ENCODE peak calls at places on chromosome 10, in four cellular contexts. One of them, this sample, is unnamed.

GRCh38 chr10:29688230-29688634 is 53.5 kb upstream of the SVIL start:
- DNase-seq in K562: no peak
- DNase-seq in HCT116: peak
- DNase-seq in H1: peak
- DNase-seq in this sample: no peak

GRCh38 chr10:116659049-116659670 is 38.4 kb downstream of the PNLIPRP2 start:
- DNase-seq in K562: no peak
- DNase-seq in HCT116: no peak
- DNase-seq in H1: no peak
- DNase-seq in this sample: no peak

GRCh38 chr10:96587255-96588059 is 645 bp upstream of the TM9SF3 start:
- DNase-seq in K562: no peak
- DNase-seq in HCT116: peak
- DNase-seq in H1: no peak
- DNase-seq in this sample: peak

GRCh38 chr10:9230625-9231024 is 1176.1 kb downstream of the GATA3 start:
- DNase-seq in K562: no peak
- DNase-seq in HCT116: no peak
- DNase-seq in H1: no peak
- DNase-seq in this sample: no peak

GRCh38 chr10:1462994-1463633 is 274.2 kb downstream of the ADARB2 start:
- DNase-seq in K562: no peak
- DNase-seq in HCT116: no peak
- DNase-seq in H1: no peak
- DNase-seq in this sample: no peak

GRCh38 chr10:26854524-26854923 is 6.2 kb downstream of the ABI1 start:
- DNase-seq in K562: no peak
- DNase-seq in HCT116: no peak
- DNase-seq in H1: no peak
- DNase-seq in this sample: peak

GRCh38 chr10:77359287-77359691 is 278.3 kb downstream of the KCNMA1 start:
- DNase-seq in K562: no peak
- DNase-seq in HCT116: no peak
- DNase-seq in H1: no peak
- DNase-seq in this sample: no peak

GRCh38 chr10:22539579-22540160 is 174.7 kb downstream of the PIP4K2A start:
- DNase-seq in K562: no peak
- DNase-seq in HCT116: no peak
- DNase-seq in H1: no peak
- DNase-seq in this sample: no peak

GRCh38 chr10:68156373-68157185 is 47.3 kb downstream of the MYPN start:
- DNase-seq in K562: peak
- DNase-seq in HCT116: peak
- DNase-seq in H1: no peak
- DNase-seq in this sample: peak

GRCh38 chr10:32981760-32982159 is 23.7 kb upstream of the ITGB1 start:
- DNase-seq in K562: no peak
- DNase-seq in HCT116: no peak
- DNase-seq in H1: no peak
- DNase-seq in this sample: no peak

GRCh38 chr10:75542902-75543301 is 111.5 kb downstream of the LRMDA start:
- DNase-seq in K562: no peak
- DNase-seq in HCT116: no peak
- DNase-seq in H1: no peak
- DNase-seq in this sample: no peak

GRCh38 chr10:84329094-84329611 is 764 bp downstream of the CCSER2 start:
- DNase-seq in K562: peak
- DNase-seq in HCT116: no peak
- DNase-seq in H1: no peak
- DNase-seq in this sample: peak

GRCh38 chr10:867807-868206 is 63.7 kb downstream of the LARP4B start:
- DNase-seq in K562: no peak
- DNase-seq in HCT116: no peak
- DNase-seq in H1: no peak
- DNase-seq in this sample: no peak

GRCh38 chr10:22252801-22253577 is 35.2 kb upstream of the EBLN1 start:
- DNase-seq in K562: no peak
- DNase-seq in HCT116: no peak
- DNase-seq in H1: peak
- DNase-seq in this sample: no peak

GRCh38 chr10:47154762-47155161 is 145.2 kb upstream of the GDF10 start:
- DNase-seq in K562: no peak
- DNase-seq in HCT116: no peak
- DNase-seq in H1: no peak
- DNase-seq in this sample: no peak

GRCh38 chr10:44989621-44990301 is 11.0 kb upstream of the ZNF22 start:
- DNase-seq in K562: no peak
- DNase-seq in HCT116: no peak
- DNase-seq in H1: peak
- DNase-seq in this sample: no peak

GRCh38 chr10:22700489-22700888 is 13.9 kb downstream of the PIP4K2A start:
- DNase-seq in K562: no peak
- DNase-seq in HCT116: no peak
- DNase-seq in H1: no peak
- DNase-seq in this sample: no peak

GRCh38 chr10:1737222-1738061 is at the start of gene ADARB2:
- DNase-seq in K562: no peak
- DNase-seq in HCT116: no peak
- DNase-seq in H1: peak
- DNase-seq in this sample: no peak

GRCh38 chr10:78556700-78557432 is 511.9 kb upstream of the ZMIZ1 start:
- DNase-seq in K562: no peak
- DNase-seq in HCT116: no peak
- DNase-seq in H1: no peak
- DNase-seq in this sample: no peak

GRCh38 chr10:77939561-77940001 is 13.0 kb upstream of the DLG5 start:
- DNase-seq in K562: peak
- DNase-seq in HCT116: no peak
- DNase-seq in H1: no peak
- DNase-seq in this sample: no peak

GRCh38 chr10:95572451-95572850 is 11.3 kb upstream of the SORBS1 start:
- DNase-seq in K562: no peak
- DNase-seq in HCT116: no peak
- DNase-seq in H1: no peak
- DNase-seq in this sample: no peak

GRCh38 chr10:73433538-73433867 is at the start of gene MSS51:
- DNase-seq in K562: peak
- DNase-seq in HCT116: no peak
- DNase-seq in H1: no peak
- DNase-seq in this sample: no peak

GRCh38 chr10:51706225-51706624 is 6.8 kb upstream of the CSTF2T start:
- DNase-seq in K562: no peak
- DNase-seq in HCT116: no peak
- DNase-seq in H1: no peak
- DNase-seq in this sample: no peak

GRCh38 chr10:89301721-89302445 is at the start of gene IFIT2:
- DNase-seq in K562: peak
- DNase-seq in HCT116: no peak
- DNase-seq in H1: no peak
- DNase-seq in this sample: peak

GRCh38 chr10:131697461-131698128 is 203.2 kb upstream of the PPP2R2D start:
- DNase-seq in K562: no peak
- DNase-seq in HCT116: no peak
- DNase-seq in H1: peak
- DNase-seq in this sample: no peak

DNA sequence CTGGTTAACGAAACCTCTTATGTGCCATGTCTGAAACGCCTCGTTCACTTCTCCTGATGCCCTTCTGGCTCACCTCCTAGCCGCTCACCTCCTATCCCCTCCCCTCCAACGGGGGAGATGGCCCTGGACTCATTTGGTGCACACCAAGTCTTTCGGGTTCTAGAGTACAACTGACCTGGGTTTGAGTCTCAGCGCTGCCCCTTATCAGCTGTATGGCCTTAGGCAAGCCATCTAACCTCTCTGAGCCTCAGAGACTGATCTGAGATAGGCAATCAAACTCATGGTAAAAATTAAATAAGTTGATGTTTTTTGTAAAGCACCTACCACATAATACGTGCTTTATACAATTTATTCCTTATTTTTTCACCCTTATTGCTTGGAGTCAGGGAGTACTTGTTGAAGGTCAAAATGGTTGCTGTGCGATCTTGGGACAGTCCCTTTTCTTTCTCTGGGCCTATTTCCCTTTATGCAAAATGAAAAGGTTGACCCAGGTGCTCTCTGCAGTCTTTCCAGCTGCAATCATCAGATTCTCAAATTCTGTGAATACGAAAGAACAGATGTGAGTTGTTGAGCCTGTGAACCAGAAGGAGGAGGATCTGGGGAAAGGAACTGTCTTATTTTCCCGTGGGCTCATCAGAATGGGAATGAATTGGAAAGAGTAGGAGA is 31.2 kb upstream of the PLEKHA1 start:
- DNase-seq in K562: no peak
- DNase-seq in HCT116: no peak
- DNase-seq in H1: no peak
- DNase-seq in this sample: no peak
- TF ChIP-seq FOSL1 in K562: no peak
- TF ChIP-seq FOSL1 in HCT116: no peak
- TF ChIP-seq FOSL1 in H1: no peak
- TF ChIP-seq FOSL1 in this sample: no peak

GRCh38 chr10:3460420-3461128 is 288.0 kb upstream of the PITRM1 start:
- DNase-seq in K562: no peak
- DNase-seq in HCT116: no peak
- DNase-seq in H1: no peak
- DNase-seq in this sample: no peak

GRCh38 chr10:3467052-3467906 is 294.7 kb upstream of the PITRM1 start:
- DNase-seq in K562: no peak
- DNase-seq in HCT116: peak
- DNase-seq in H1: no peak
- DNase-seq in this sample: no peak

GRCh38 chr10:3465406-3465891 is 292.9 kb upstream of the PITRM1 start:
- DNase-seq in K562: no peak
- DNase-seq in HCT116: no peak
- DNase-seq in H1: no peak
- DNase-seq in this sample: no peak

GRCh38 chr10:3468919-3469638 is 296.5 kb upstream of the PITRM1 start:
- DNase-seq in K562: no peak
- DNase-seq in HCT116: peak
- DNase-seq in H1: no peak
- DNase-seq in this sample: no peak

GRCh38 chr10:3464760-3465405 is 292.3 kb upstream of the PITRM1 start:
- DNase-seq in K562: no peak
- DNase-seq in HCT116: no peak
- DNase-seq in H1: no peak
- DNase-seq in this sample: no peak
- TF ChIP-seq FOSL1 in K562: no peak
- TF ChIP-seq FOSL1 in HCT116: no peak
- TF ChIP-seq FOSL1 in H1: no peak
- TF ChIP-seq FOSL1 in this sample: no peak

GRCh38 chr10:15043674-15044073 is at the start of gene OLAH:
- DNase-seq in K562: no peak
- DNase-seq in HCT116: no peak
- DNase-seq in H1: no peak
- DNase-seq in this sample: no peak
- TF ChIP-seq FOSL1 in K562: no peak
- TF ChIP-seq FOSL1 in HCT116: no peak
- TF ChIP-seq FOSL1 in H1: no peak
- TF ChIP-seq FOSL1 in this sample: no peak

GRCh38 chr10:49608166-49608758 is 1.8 kb upstream of the SLC18A3 start:
- DNase-seq in K562: no peak
- DNase-seq in HCT116: no peak
- DNase-seq in H1: no peak
- DNase-seq in this sample: no peak

GRCh38 chr10:49608925-49609282 is 1.2 kb upstream of the SLC18A3 start:
- DNase-seq in K562: no peak
- DNase-seq in HCT116: no peak
- DNase-seq in H1: no peak
- DNase-seq in this sample: no peak

GRCh38 chr10:49605177-49605938 is 4.8 kb upstream of the SLC18A3 start:
- DNase-seq in K562: no peak
- DNase-seq in HCT116: no peak
- DNase-seq in H1: peak
- DNase-seq in this sample: no peak

GRCh38 chr10:49605939-49606509 is 4.1 kb upstream of the SLC18A3 start:
- DNase-seq in K562: no peak
- DNase-seq in HCT116: no peak
- DNase-seq in H1: no peak
- DNase-seq in this sample: no peak

DNA sequence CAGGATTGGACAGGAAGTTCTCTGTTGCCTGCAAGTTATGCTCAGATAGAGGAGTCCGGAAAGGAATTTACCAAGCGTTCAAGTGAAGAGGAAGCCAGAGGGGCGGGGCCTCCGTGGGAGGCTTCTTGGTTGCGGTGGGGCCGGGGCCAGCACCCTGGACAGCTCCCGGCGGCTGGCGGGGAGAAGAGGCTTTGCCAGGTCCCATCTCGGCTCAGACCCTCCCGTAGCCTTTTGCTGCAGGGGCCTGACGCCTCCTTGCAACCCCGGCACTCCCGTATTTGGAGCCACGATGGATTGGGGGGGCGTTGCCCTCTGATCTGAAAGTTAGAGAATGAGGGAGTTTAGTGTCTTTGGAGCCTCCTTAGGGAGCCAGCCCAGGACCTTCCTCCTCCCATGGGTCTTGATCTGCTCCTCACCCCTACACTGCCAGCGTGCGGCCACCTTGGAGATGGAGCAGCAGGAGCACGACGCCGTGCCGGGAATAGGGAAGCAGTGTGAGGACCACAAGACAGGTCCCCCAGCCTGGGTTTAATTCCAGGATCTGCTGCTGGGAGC is 3.1 kb upstream of the SLC18A3 start:
- DNase-seq in K562: peak
- DNase-seq in HCT116: no peak
- DNase-seq in H1: peak
- DNase-seq in this sample: peak
- TF ChIP-seq FOSL1 in K562: no peak
- TF ChIP-seq FOSL1 in HCT116: no peak
- TF ChIP-seq FOSL1 in H1: no peak
- TF ChIP-seq FOSL1 in this sample: peak

DNA sequence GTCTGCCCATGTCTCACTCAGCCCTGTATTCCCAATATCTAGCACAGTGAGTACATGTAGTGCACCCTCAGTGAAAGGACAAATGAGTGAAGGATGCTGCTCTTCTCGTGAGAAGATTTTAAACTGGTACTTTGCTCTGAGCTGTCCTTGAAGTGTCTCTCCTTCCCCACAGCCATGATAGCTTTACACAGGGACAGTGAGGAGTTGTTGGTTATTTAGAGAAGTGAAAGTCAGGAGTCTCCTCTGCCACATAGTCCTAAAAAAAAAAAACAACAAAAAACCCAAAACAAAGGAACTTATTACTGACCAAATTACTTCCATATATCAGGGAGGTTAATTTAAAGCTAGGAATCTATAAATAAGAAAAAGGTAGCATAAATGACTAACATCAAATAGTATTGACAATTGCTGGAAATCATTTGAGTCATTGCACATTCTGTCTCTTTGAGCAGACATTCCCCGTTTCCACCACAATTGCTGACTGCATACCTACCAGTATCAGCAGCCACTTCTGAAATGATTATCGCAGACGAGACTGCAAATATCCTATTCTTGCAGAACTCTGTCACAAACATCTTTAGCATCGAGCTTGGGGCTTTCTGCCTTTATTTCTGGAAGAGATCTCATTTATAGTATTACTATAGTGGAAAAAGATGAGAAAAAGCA is 202.1 kb downstream of the PTEN start:
- DNase-seq in K562: no peak
- DNase-seq in HCT116: no peak
- DNase-seq in H1: no peak
- DNase-seq in this sample: no peak
- TF ChIP-seq FOSL1 in K562: no peak
- TF ChIP-seq FOSL1 in HCT116: no peak
- TF ChIP-seq FOSL1 in H1: no peak
- TF ChIP-seq FOSL1 in this sample: no peak